ENCODE peak calls at places on chromosomes 16 and 17, in five cellular contexts. One of them, this sample, is unnamed. For H3K27me3 and H3K36me3, the result is how much of the 10 kb centered on the place peaks cover.

GRCh38 chr17:82118815-82119380 is 20.9 kb upstream of the FASN start:
- DNase-seq in small intestine: no peak
- DNase-seq in tibial nerve: no peak
- DNase-seq in CD8-positive, alpha-beta memory T cell: no peak
- DNase-seq in neuronal stem cell: peak
- DNase-seq in this sample: peak

GRCh38 chr16:87626401-87626800 is 24.1 kb downstream of the JPH3 start:
- DNase-seq in neuronal stem cell: no peak
- DNase-seq in CD8-positive, alpha-beta memory T cell: no peak
- DNase-seq in small intestine: no peak
- DNase-seq in tibial nerve: no peak
- DNase-seq in this sample: peak

GRCh38 chr17:66982011-66982508 is 17.6 kb downstream of the CACNG4 start:
- DNase-seq in CD8-positive, alpha-beta memory T cell: no peak
- DNase-seq in small intestine: no peak
- DNase-seq in neuronal stem cell: no peak
- DNase-seq in tibial nerve: no peak
- DNase-seq in this sample: no peak

GRCh38 chr17:47994714-47995113 is 23.8 kb downstream of the CDK5RAP3 start:
- DNase-seq in CD8-positive, alpha-beta memory T cell: no peak
- DNase-seq in small intestine: no peak
- DNase-seq in tibial nerve: no peak
- DNase-seq in neuronal stem cell: no peak
- DNase-seq in this sample: peak

GRCh38 chr17:72465191-72466024 is 344.6 kb downstream of the SOX9 start:
- DNase-seq in neuronal stem cell: no peak
- DNase-seq in small intestine: peak
- DNase-seq in CD8-positive, alpha-beta memory T cell: no peak
- DNase-seq in tibial nerve: no peak
- DNase-seq in this sample: no peak

GRCh38 chr16:31134091-31134571 is 1.4 kb downstream of the PRSS8 start:
- DNase-seq in tibial nerve: no peak
- DNase-seq in CD8-positive, alpha-beta memory T cell: no peak
- DNase-seq in small intestine: peak
- DNase-seq in neuronal stem cell: no peak
- DNase-seq in this sample: peak

GRCh38 chr17:38352245-38353083 is 820 bp downstream of the SOCS7 start:
- DNase-seq in tibial nerve: no peak
- DNase-seq in neuronal stem cell: no peak
- DNase-seq in CD8-positive, alpha-beta memory T cell: peak
- DNase-seq in small intestine: peak
- DNase-seq in this sample: peak

GRCh38 chr17:28811594-28812135 is 30.9 kb downstream of the FAM222B start:
- DNase-seq in neuronal stem cell: peak
- DNase-seq in CD8-positive, alpha-beta memory T cell: no peak
- DNase-seq in tibial nerve: no peak
- DNase-seq in small intestine: peak
- DNase-seq in this sample: no peak

GRCh38 chr16:84498859-84499620 is 5.4 kb downstream of the MEAK7 start:
- DNase-seq in small intestine: no peak
- DNase-seq in neuronal stem cell: no peak
- DNase-seq in CD8-positive, alpha-beta memory T cell: no peak
- DNase-seq in tibial nerve: no peak
- DNase-seq in this sample: no peak

GRCh38 chr17:72192409-72193192 is 71.8 kb downstream of the SOX9 start:
- DNase-seq in neuronal stem cell: no peak
- DNase-seq in CD8-positive, alpha-beta memory T cell: no peak
- DNase-seq in small intestine: no peak
- DNase-seq in tibial nerve: no peak
- DNase-seq in this sample: no peak

GRCh38 chr16:51820176-51820575 is 669.1 kb upstream of the SALL1 start:
- DNase-seq in neuronal stem cell: no peak
- DNase-seq in CD8-positive, alpha-beta memory T cell: no peak
- DNase-seq in small intestine: no peak
- DNase-seq in tibial nerve: no peak
- DNase-seq in this sample: no peak

GRCh38 chr16:54199486-54200160 is 87.0 kb downstream of the IRX3 start:
- DNase-seq in neuronal stem cell: no peak
- DNase-seq in CD8-positive, alpha-beta memory T cell: no peak
- DNase-seq in small intestine: no peak
- DNase-seq in tibial nerve: no peak
- DNase-seq in this sample: no peak

GRCh38 chr17:19271751-19272357 is 34.7 kb downstream of the EPN2 start:
- DNase-seq in small intestine: no peak
- DNase-seq in CD8-positive, alpha-beta memory T cell: no peak
- DNase-seq in tibial nerve: no peak
- DNase-seq in neuronal stem cell: no peak
- DNase-seq in this sample: no peak

GRCh38 chr17:40448213-40448638 is 5.0 kb downstream of the IGFBP4 start:
- DNase-seq in tibial nerve: no peak
- DNase-seq in neuronal stem cell: no peak
- DNase-seq in CD8-positive, alpha-beta memory T cell: no peak
- DNase-seq in small intestine: no peak
- DNase-seq in this sample: no peak

GRCh38 chr17:60173304-60173807 is 23.6 kb downstream of the CA4 start:
- DNase-seq in CD8-positive, alpha-beta memory T cell: no peak
- DNase-seq in neuronal stem cell: no peak
- DNase-seq in tibial nerve: no peak
- DNase-seq in small intestine: no peak
- DNase-seq in this sample: no peak

GRCh38 chr17:35315283-35315682 is 58.1 kb downstream of the SLFN11 start:
- DNase-seq in small intestine: no peak
- DNase-seq in CD8-positive, alpha-beta memory T cell: no peak
- DNase-seq in tibial nerve: no peak
- DNase-seq in neuronal stem cell: no peak
- DNase-seq in this sample: no peak

GRCh38 chr16:11740567-11740966 is 2.1 kb downstream of the TXNDC11 start:
- DNase-seq in neuronal stem cell: no peak
- DNase-seq in CD8-positive, alpha-beta memory T cell: no peak
- DNase-seq in tibial nerve: no peak
- DNase-seq in small intestine: peak
- DNase-seq in this sample: no peak

GRCh38 chr16:11735801-11736200 is 6.9 kb downstream of the TXNDC11 start:
- DNase-seq in CD8-positive, alpha-beta memory T cell: no peak
- DNase-seq in neuronal stem cell: no peak
- DNase-seq in small intestine: no peak
- DNase-seq in tibial nerve: no peak
- DNase-seq in this sample: no peak

GRCh38 chr16:11737678-11738077 is 5.0 kb downstream of the TXNDC11 start:
- DNase-seq in tibial nerve: no peak
- DNase-seq in CD8-positive, alpha-beta memory T cell: no peak
- DNase-seq in neuronal stem cell: no peak
- DNase-seq in small intestine: no peak
- DNase-seq in this sample: no peak

GRCh38 chr16:11736903-11737302 is 5.8 kb downstream of the TXNDC11 start:
- DNase-seq in tibial nerve: no peak
- DNase-seq in CD8-positive, alpha-beta memory T cell: no peak
- DNase-seq in neuronal stem cell: no peak
- DNase-seq in small intestine: no peak
- DNase-seq in this sample: no peak

GRCh38 chr16:11738742-11739544 is 3.7 kb downstream of the TXNDC11 start:
- DNase-seq in neuronal stem cell: no peak
- DNase-seq in CD8-positive, alpha-beta memory T cell: no peak
- DNase-seq in small intestine: no peak
- DNase-seq in tibial nerve: no peak
- DNase-seq in this sample: no peak
- H3K4me3 ChIP-seq in neuronal stem cell: no peak
- H3K4me3 ChIP-seq in CD8-positive, alpha-beta memory T cell: no peak
- H3K4me3 ChIP-seq in small intestine: no peak
- H3K4me3 ChIP-seq in tibial nerve: no peak
- H3K4me3 ChIP-seq in this sample: no peak

GRCh38 chr17:73643846-73644144 is 450 bp downstream of the SDK2 start:
- DNase-seq in neuronal stem cell: no peak
- DNase-seq in tibial nerve: no peak
- DNase-seq in CD8-positive, alpha-beta memory T cell: no peak
- DNase-seq in small intestine: no peak
- DNase-seq in this sample: no peak
- H3K27me3 ChIP-seq in neuronal stem cell: under half
- H3K27me3 ChIP-seq in tibial nerve: under half
- H3K27me3 ChIP-seq in CD8-positive, alpha-beta memory T cell: under half
- H3K27me3 ChIP-seq in small intestine: under half
- H3K27me3 ChIP-seq in this sample: half or more

GRCh38 chr17:21012736-21013135 is 30.1 kb downstream of the USP22 start:
- DNase-seq in tibial nerve: no peak
- DNase-seq in small intestine: no peak
- DNase-seq in CD8-positive, alpha-beta memory T cell: no peak
- DNase-seq in neuronal stem cell: no peak
- DNase-seq in this sample: peak
- H3K36me3 ChIP-seq in tibial nerve: under half
- H3K36me3 ChIP-seq in small intestine: under half
- H3K36me3 ChIP-seq in CD8-positive, alpha-beta memory T cell: half or more
- H3K36me3 ChIP-seq in neuronal stem cell: half or more
- H3K36me3 ChIP-seq in this sample: half or more

GRCh38 chr16:72990571-72990970 is 57.4 kb downstream of the ZFHX3 start:
- DNase-seq in neuronal stem cell: no peak
- DNase-seq in CD8-positive, alpha-beta memory T cell: no peak
- DNase-seq in tibial nerve: no peak
- DNase-seq in small intestine: no peak
- DNase-seq in this sample: no peak

GRCh38 chr16:72990003-72990521 is 57.9 kb downstream of the ZFHX3 start:
- DNase-seq in small intestine: peak
- DNase-seq in tibial nerve: peak
- DNase-seq in neuronal stem cell: no peak
- DNase-seq in CD8-positive, alpha-beta memory T cell: no peak
- DNase-seq in this sample: peak

GRCh38 chr16:72988568-72988967 is 59.4 kb downstream of the ZFHX3 start:
- DNase-seq in tibial nerve: no peak
- DNase-seq in small intestine: no peak
- DNase-seq in neuronal stem cell: no peak
- DNase-seq in CD8-positive, alpha-beta memory T cell: no peak
- DNase-seq in this sample: no peak

GRCh38 chr16:72991211-72991610 is 56.7 kb downstream of the ZFHX3 start:
- DNase-seq in tibial nerve: no peak
- DNase-seq in small intestine: no peak
- DNase-seq in neuronal stem cell: no peak
- DNase-seq in CD8-positive, alpha-beta memory T cell: no peak
- DNase-seq in this sample: no peak

DNA sequence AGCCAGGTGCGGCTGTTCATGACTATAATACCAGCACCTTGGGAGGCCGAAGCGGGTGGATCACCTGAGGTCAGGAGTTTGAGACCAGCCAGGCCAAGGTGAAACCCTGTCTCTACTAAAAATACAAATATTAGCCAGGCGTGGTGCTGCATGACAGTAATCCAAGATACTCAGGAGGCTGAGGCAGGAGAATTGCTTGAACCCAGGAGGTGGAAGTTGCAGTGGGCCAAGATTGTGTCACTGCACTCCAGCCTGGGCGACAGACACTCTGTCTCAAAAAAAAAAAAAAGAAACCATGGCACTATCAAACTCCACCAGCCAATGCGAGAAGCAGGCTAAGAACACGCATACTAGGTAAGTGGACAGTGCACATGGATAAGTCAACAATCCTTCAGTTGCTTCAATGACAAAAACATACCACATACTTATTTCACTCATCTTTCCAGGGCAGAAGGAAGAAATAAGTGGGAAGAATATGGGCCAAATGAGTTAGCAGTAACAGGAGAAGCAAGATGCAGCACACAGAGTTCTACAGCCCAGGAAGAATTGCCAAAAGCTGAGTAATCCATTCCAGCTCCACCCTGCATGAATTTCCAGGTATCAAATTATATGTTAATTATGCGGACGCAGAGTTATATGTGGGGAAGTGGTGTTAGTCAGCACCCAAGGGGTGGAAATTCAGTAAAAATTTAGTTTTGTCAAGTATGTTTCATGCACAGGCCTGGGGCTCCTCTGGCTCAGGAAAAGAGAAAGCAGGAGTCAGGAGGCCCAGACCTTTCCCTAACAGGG is 58.5 kb downstream of the ZFHX3 start:
- DNase-seq in neuronal stem cell: no peak
- DNase-seq in tibial nerve: no peak
- DNase-seq in CD8-positive, alpha-beta memory T cell: no peak
- DNase-seq in small intestine: no peak
- DNase-seq in this sample: no peak
- H3K4me3 ChIP-seq in neuronal stem cell: no peak
- H3K4me3 ChIP-seq in tibial nerve: peak
- H3K4me3 ChIP-seq in CD8-positive, alpha-beta memory T cell: no peak
- H3K4me3 ChIP-seq in small intestine: no peak
- H3K4me3 ChIP-seq in this sample: no peak

DNA sequence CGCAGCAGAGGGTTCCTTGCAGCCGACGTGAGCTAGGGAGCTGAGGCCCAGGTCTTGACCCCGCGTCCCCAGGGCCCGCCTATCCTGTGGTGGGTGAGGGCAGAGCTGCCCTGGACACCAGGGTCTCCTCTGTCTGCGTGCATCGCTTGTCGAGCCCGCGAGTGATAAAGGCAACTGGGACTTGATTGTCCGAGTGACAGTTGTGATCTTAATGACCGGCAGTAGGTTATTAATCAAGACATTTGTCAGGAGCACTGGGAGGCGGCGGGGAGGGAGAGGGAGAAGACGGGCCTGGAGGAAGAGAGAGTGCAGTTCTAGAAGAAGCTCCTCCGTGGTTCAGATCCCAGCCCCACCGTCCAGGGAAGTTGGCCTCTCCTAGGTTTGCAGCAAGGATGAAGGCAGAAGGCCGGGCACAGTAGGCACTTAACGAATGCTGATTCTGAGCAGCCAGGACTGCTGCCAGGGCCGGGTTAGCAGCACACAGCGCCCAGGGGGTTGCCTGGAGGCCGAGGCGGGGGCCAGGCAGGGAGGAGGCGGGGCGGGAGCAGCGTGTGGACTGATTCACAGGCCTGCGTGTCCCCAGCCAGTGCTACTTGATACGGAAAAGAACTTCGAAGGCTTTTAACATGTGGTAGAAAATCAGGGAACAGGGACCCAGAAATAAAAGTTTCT is 11.3 kb upstream of the GSE1 start:
- DNase-seq in small intestine: no peak
- DNase-seq in CD8-positive, alpha-beta memory T cell: no peak
- DNase-seq in neuronal stem cell: no peak
- DNase-seq in tibial nerve: no peak
- DNase-seq in this sample: peak
- H3K27me3 ChIP-seq in small intestine: under half
- H3K27me3 ChIP-seq in CD8-positive, alpha-beta memory T cell: under half
- H3K27me3 ChIP-seq in neuronal stem cell: under half
- H3K27me3 ChIP-seq in tibial nerve: under half
- H3K27me3 ChIP-seq in this sample: under half

GRCh38 chr17:16343569-16343968 is 9.7 kb downstream of the CENPV start:
- DNase-seq in neuronal stem cell: no peak
- DNase-seq in CD8-positive, alpha-beta memory T cell: no peak
- DNase-seq in tibial nerve: no peak
- DNase-seq in small intestine: no peak
- DNase-seq in this sample: no peak

GRCh38 chr17:16348586-16348985 is 4.7 kb downstream of the CENPV start:
- DNase-seq in tibial nerve: no peak
- DNase-seq in CD8-positive, alpha-beta memory T cell: no peak
- DNase-seq in small intestine: no peak
- DNase-seq in neuronal stem cell: no peak
- DNase-seq in this sample: no peak

GRCh38 chr17:16342979-16343378 is 10.3 kb downstream of the CENPV start:
- DNase-seq in CD8-positive, alpha-beta memory T cell: no peak
- DNase-seq in neuronal stem cell: no peak
- DNase-seq in small intestine: no peak
- DNase-seq in tibial nerve: no peak
- DNase-seq in this sample: no peak

GRCh38 chr17:16346721-16347271 is 6.5 kb downstream of the CENPV start:
- DNase-seq in small intestine: no peak
- DNase-seq in neuronal stem cell: no peak
- DNase-seq in CD8-positive, alpha-beta memory T cell: no peak
- DNase-seq in tibial nerve: no peak
- DNase-seq in this sample: no peak

GRCh38 chr17:16345565-16345964 is 7.7 kb downstream of the CENPV start:
- DNase-seq in neuronal stem cell: no peak
- DNase-seq in CD8-positive, alpha-beta memory T cell: no peak
- DNase-seq in small intestine: no peak
- DNase-seq in tibial nerve: no peak
- DNase-seq in this sample: no peak
- H3K36me3 ChIP-seq in neuronal stem cell: half or more
- H3K36me3 ChIP-seq in CD8-positive, alpha-beta memory T cell: under half
- H3K36me3 ChIP-seq in small intestine: under half
- H3K36me3 ChIP-seq in tibial nerve: under half
- H3K36me3 ChIP-seq in this sample: under half

GRCh38 chr17:69523252-69523861 is 108.9 kb downstream of the MAP2K6 start:
- DNase-seq in tibial nerve: no peak
- DNase-seq in neuronal stem cell: peak
- DNase-seq in CD8-positive, alpha-beta memory T cell: no peak
- DNase-seq in small intestine: peak
- DNase-seq in this sample: peak
- H3K4me3 ChIP-seq in tibial nerve: no peak
- H3K4me3 ChIP-seq in neuronal stem cell: no peak
- H3K4me3 ChIP-seq in CD8-positive, alpha-beta memory T cell: no peak
- H3K4me3 ChIP-seq in small intestine: no peak
- H3K4me3 ChIP-seq in this sample: no peak